ENCODE peak calls at places on chromosomes 12 and 14, in five cellular contexts. E is ascending aorta, F is GM23248, Z is prostate gland, P is fibroblast of lung. T is an unnamed sample.
A peak's percentile ranks its signal among the peaks of the same experiment; 100 is the strongest.

GRCh38 chr14:77123381-77124344 is 17.9 kb downstream of the ZDHHC22 start:
- DNase-seq in E (no peak), F (no peak), Z (peak; percentile 94), P (no peak), T (no peak)

GRCh38 chr12:754871-755562 is 2.6 kb downstream of the WNK1 start:
- DNase-seq in E (no peak), F (peak; percentile 93), Z (no peak), P (peak; percentile 79), T (peak; percentile 36)

GRCh38 chr12:79006306-79006705 is 141.7 kb downstream of the SYT1 start:
- DNase-seq in E (no peak), F (peak; percentile 23), Z (no peak), P (peak; percentile 26), T (no peak)

GRCh38 chr14:102183922-102184677 is 44.4 kb downstream of the WDR20 start:
- DNase-seq in E (no peak), F (no peak), Z (no peak), P (no peak), T (no peak)

GRCh38 chr12:121124402-121125109 is 8.1 kb upstream of the P2RX7 start:
- DNase-seq in E (no peak), F (peak; percentile 88), Z (no peak), P (peak; percentile 64), T (no peak)

GRCh38 chr12:6285063-6285477 is 25.4 kb upstream of the PLEKHG6 start:
- DNase-seq in E (no peak), F (peak; percentile 78), Z (peak; percentile 58), P (peak; percentile 83), T (peak; percentile 70)

GRCh38 chr14:99519347-99519881 is 38.2 kb downstream of the CCNK start:
- DNase-seq in E (no peak), F (no peak), Z (no peak), P (no peak), T (no peak)

GRCh38 chr14:59265808-59266207 is 77.3 kb downstream of the DAAM1 start:
- DNase-seq in E (no peak), F (peak; percentile 47), Z (no peak), P (no peak), T (no peak)

GRCh38 chr14:21104448-21105060 is 3.7 kb downstream of the TMEM253 start:
- DNase-seq in E (peak; percentile 89), F (peak; percentile 94), Z (peak; percentile 71), P (peak; percentile 81), T (peak; percentile 63)

GRCh38 chr14:92409069-92409468 is 86.1 kb downstream of the SLC24A4 start:
- DNase-seq in E (peak; percentile 70), F (peak; percentile 25), Z (no peak), P (no peak), T (no peak)

GRCh38 chr14:100065942-100066574 is 836 bp downstream of the EVL start:
- DNase-seq in E (no peak), F (no peak), Z (no peak), P (no peak), T (peak; percentile 82)

GRCh38 chr12:67161322-67161918 is 107.7 kb upstream of the CAND1 start:
- DNase-seq in E (no peak), F (peak; percentile 62), Z (no peak), P (peak; percentile 22), T (peak; percentile 11)

GRCh38 chr12:124862768-124863408 is 776 bp downstream of the SCARB1 start:
- DNase-seq in E (no peak), F (peak; percentile 41), Z (peak; percentile 14), P (peak; percentile 17), T (no peak)

GRCh38 chr12:68336754-68337343 is 4.7 kb upstream of the MDM1 start:
- DNase-seq in E (no peak), F (no peak), Z (peak; percentile 74), P (no peak), T (no peak)

GRCh38 chr14:51053157-51053556 is 41.7 kb downstream of the TRIM9 start:
- DNase-seq in E (no peak), F (peak; percentile 53), Z (no peak), P (no peak), T (no peak)

GRCh38 chr12:3359478-3359877 is 131.5 kb upstream of the PRMT8 start:
- DNase-seq in E (no peak), F (no peak), Z (no peak), P (no peak), T (no peak)

GRCh38 chr12:26097046-26097878 is 27.6 kb downstream of the BHLHE41 start:
- DNase-seq in E (peak; percentile 77), F (peak; percentile 88), Z (peak; percentile 67), P (peak; percentile 81), T (peak; percentile 53)

GRCh38 chr14:76289276-76289675 is 86.7 kb upstream of the ESRRB start:
- DNase-seq in E (no peak), F (no peak), Z (no peak), P (no peak), T (no peak)

GRCh38 chr14:53979747-53980642 is 23.4 kb upstream of the BMP4 start:
- DNase-seq in E (no peak), F (peak; percentile 56), Z (no peak), P (peak; percentile 85), T (no peak)

DNA sequence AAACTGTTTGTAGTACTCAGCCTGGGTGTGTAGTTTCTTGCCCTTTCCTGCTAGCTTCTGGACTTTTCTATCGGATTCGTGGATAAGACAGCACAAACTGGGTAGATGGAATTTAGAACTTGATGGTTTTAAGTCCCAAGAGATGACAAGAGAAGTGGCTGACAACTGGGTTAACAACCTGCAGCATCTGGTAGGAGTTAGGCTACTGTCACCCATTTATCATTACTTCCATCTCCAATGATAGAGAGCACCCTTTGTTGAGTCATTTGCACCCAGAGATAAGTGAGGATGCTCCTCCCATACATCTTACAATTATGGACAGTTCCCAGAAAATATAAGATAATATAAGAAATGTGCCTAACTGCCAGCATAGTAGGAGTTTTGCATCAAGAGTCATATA is 50.2 kb upstream of the FLRT2 start:
- DNase-seq in E (no peak), F (no peak), Z (no peak), P (no peak), T (no peak)
- H3K4me3 ChIP-seq in E (no peak overlapping the region), F (no peak overlapping the region), Z (no peak overlapping the region), P (no peak overlapping the region), T (no peak overlapping the region)

DNA sequence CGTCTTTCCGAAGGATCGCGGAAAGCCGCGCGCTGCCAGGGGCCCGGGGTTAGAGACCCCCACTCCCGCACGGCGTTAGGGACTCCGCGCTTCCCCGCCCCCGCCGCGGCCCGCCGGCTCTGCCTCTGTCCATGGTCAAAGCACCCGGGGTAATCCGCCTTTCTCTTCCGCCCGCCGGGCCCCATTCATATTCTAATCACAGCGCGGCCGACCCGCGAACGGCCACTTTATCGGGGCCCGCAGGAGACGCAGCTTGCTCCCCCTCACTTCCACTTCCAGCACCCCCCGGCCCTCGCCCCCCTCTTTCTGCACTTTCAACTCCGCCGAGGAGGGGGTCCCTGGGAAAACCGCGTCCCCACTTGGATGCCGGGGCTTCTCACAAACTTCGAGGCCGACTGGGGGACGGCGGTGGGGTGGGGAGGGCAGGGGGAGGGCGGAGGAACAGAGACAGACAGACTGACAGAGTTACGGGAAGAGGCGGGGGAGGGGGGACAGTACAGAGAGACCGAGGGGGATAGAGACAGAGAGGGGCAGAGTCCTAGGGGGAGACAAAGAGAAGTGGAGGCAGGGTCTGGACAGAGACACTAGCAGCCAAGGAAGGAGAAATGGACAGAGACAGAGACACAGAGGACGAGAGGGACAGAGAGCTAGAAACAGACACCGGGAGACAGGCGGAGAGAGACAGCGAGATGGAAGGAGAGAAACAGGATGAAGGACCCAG is 1.1 kb upstream of the RFX4 start:
- DNase-seq in E (no peak), F (peak; percentile 50), Z (no peak), P (no peak), T (no peak)
- H3K27me3 ChIP-seq in E (peaks cover 14% of the 10 kb centered on the region), F (peaks cover 67% of the 10 kb centered on the region), Z (peaks cover 63% of the 10 kb centered on the region), P (peaks cover 55% of the 10 kb centered on the region), T (peaks cover 9% of the 10 kb centered on the region)

GRCh38 chr12:64609543-64610091 is 678 bp upstream of the RASSF3 start:
- DNase-seq in E (no peak), F (peak; percentile 40), Z (no peak), P (peak; percentile 43), T (peak; percentile 42)

GRCh38 chr12:64610660-64611429 is 550 bp downstream of the RASSF3 start:
- DNase-seq in E (peak; percentile 82), F (peak; percentile 76), Z (peak; percentile 14), P (peak; percentile 53), T (peak; percentile 65)

GRCh38 chr12:64611430-64612286 is 1.4 kb downstream of the RASSF3 start:
- DNase-seq in E (peak; percentile 78), F (peak; percentile 65), Z (peak; percentile 25), P (peak; percentile 71), T (peak; percentile 38)

GRCh38 chr12:64610092-64610659 is at the start of gene RASSF3:
- DNase-seq in E (peak; percentile 88), F (peak; percentile 72), Z (peak; percentile 69), P (peak; percentile 73), T (peak; percentile 75)

GRCh38 chr12:64612843-64613242 is 2.5 kb downstream of the RASSF3 start:
- DNase-seq in E (no peak), F (no peak), Z (no peak), P (no peak), T (no peak)
- H3K4me3 ChIP-seq in E (peak overlapping the region; percentile 91), F (no peak overlapping the region), Z (peak overlapping the region; percentile 88), P (peak overlapping the region; percentile 93), T (peak overlapping the region; percentile 93)

GRCh38 chr12:116346222-116346621 is 68.7 kb upstream of the MED13L start:
- DNase-seq in E (no peak), F (no peak), Z (no peak), P (peak; percentile 8), T (no peak)

GRCh38 chr12:116343331-116343884 is 65.9 kb upstream of the MED13L start:
- DNase-seq in E (no peak), F (no peak), Z (no peak), P (no peak), T (no peak)

GRCh38 chr12:116347265-116347664 is 69.8 kb upstream of the MED13L start:
- DNase-seq in E (no peak), F (no peak), Z (no peak), P (no peak), T (no peak)

GRCh38 chr12:116352315-116352835 is 74.9 kb upstream of the MED13L start:
- DNase-seq in E (no peak), F (no peak), Z (no peak), P (no peak), T (no peak)

GRCh38 chr12:116346751-116347150 is 69.3 kb upstream of the MED13L start:
- DNase-seq in E (peak; percentile 72), F (peak; percentile 92), Z (no peak), P (peak; percentile 94), T (no peak)
- H3K27me3 ChIP-seq in E (no peaks in the 10 kb centered on the region), F (no peaks in the 10 kb centered on the region), Z (no peaks in the 10 kb centered on the region), P (no peaks in the 10 kb centered on the region), T (no peaks in the 10 kb centered on the region)

DNA sequence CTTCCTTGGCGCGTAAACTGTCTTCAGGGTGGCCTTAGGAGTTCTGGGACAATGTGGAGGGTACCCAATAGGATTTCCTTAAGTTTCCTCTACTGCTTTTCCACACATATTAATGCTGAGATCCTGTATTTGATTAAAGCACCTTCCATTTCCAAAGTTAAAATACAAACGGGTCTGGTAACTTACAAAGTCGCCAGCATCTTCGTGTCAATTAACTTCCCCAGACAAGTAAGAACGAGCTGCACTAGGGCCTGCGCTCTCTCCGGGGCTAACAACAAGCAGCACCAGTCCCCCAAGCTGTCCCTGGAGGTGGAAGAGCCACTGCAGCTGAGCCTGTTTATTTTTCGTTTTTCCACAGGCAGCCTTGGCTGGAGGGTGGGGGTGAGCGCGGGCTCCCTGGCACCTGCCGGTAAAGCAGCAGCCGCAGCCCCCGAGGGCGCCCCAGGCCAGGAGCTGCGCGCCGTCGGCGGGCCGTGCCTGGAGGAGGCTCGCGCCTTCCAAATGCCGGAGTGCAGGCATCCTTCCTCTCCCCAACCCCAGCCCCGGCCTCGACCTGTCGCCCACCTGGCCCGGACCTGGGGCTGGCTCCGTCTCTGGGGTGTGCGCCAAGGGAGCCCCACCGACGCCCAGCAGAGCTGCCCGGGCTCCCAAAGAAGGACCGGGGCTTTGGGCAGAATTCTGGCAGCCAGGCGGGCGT is 130.7 kb downstream of the NDUFA12 start:
- DNase-seq in E (no peak), F (no peak), Z (peak; percentile 40), P (no peak), T (no peak)
- H3K4me3 ChIP-seq in E (peak overlapping the region; percentile 67), F (no peak overlapping the region), Z (peak overlapping the region; percentile 64), P (no peak overlapping the region), T (no peak overlapping the region)

GRCh38 chr12:53196486-53196885 is 10.6 kb downstream of the ITGB7 start:
- DNase-seq in E (no peak), F (no peak), Z (no peak), P (no peak), T (no peak)
- H3K27me3 ChIP-seq in E (no peaks in the 10 kb centered on the region), F (no peaks in the 10 kb centered on the region), Z (no peaks in the 10 kb centered on the region), P (no peaks in the 10 kb centered on the region), T (no peaks in the 10 kb centered on the region)